ENCODE peak calls at places on chromosomes 5 and 9, in seven cellular contexts. One of them, this sample, is unnamed.
A peak's percentile ranks its signal among the peaks of the same experiment; 100 is the strongest.

GRCh38 chr5:44385236-44385940 is 3.8 kb downstream of the FGF10 start:
- DNase-seq in K562: no peak
- DNase-seq in H1: no peak
- DNase-seq in GM12892: no peak
- DNase-seq in SK-N-SH: no peak
- DNase-seq in HepG2: no peak
- DNase-seq in GM12878: no peak
- DNase-seq in this sample: no peak

GRCh38 chr9:31582561-31582960 is 801.9 kb upstream of the ACO1 start:
- DNase-seq in K562: no peak
- DNase-seq in H1: no peak
- DNase-seq in GM12892: no peak
- DNase-seq in SK-N-SH: no peak
- DNase-seq in HepG2: no peak
- DNase-seq in GM12878: no peak
- DNase-seq in this sample: no peak

GRCh38 chr5:1464096-1464446 is 18.8 kb upstream of the SLC6A3 start:
- DNase-seq in K562: no peak
- DNase-seq in H1: no peak
- DNase-seq in GM12892: no peak
- DNase-seq in SK-N-SH: peak; percentile 36
- DNase-seq in HepG2: no peak
- DNase-seq in GM12878: no peak
- DNase-seq in this sample: no peak

GRCh38 chr5:141869514-141869913 is 8.7 kb downstream of the PCDH1 start:
- DNase-seq in K562: no peak
- DNase-seq in H1: no peak
- DNase-seq in GM12892: no peak
- DNase-seq in SK-N-SH: no peak
- DNase-seq in HepG2: no peak
- DNase-seq in GM12878: no peak
- DNase-seq in this sample: no peak

GRCh38 chr5:31939151-31939550 is 235.0 kb downstream of the GOLPH3 start:
- DNase-seq in K562: no peak
- DNase-seq in H1: no peak
- DNase-seq in GM12892: no peak
- DNase-seq in SK-N-SH: no peak
- DNase-seq in HepG2: no peak
- DNase-seq in GM12878: no peak
- DNase-seq in this sample: no peak

GRCh38 chr9:82109626-82110025 is 121.1 kb downstream of the SPATA31D1 start:
- DNase-seq in K562: no peak
- DNase-seq in H1: no peak
- DNase-seq in GM12892: no peak
- DNase-seq in SK-N-SH: no peak
- DNase-seq in HepG2: no peak
- DNase-seq in GM12878: no peak
- DNase-seq in this sample: no peak

GRCh38 chr5:142561486-142562097 is 124.3 kb downstream of the FGF1 start:
- DNase-seq in K562: no peak
- DNase-seq in H1: no peak
- DNase-seq in GM12892: no peak
- DNase-seq in SK-N-SH: no peak
- DNase-seq in HepG2: no peak
- DNase-seq in GM12878: no peak
- DNase-seq in this sample: no peak

GRCh38 chr5:6633469-6634326 is 458 bp downstream of the SRD5A1 start:
- DNase-seq in K562: no peak
- DNase-seq in H1: no peak
- DNase-seq in GM12892: no peak
- DNase-seq in SK-N-SH: peak; percentile 70
- DNase-seq in HepG2: no peak
- DNase-seq in GM12878: no peak
- DNase-seq in this sample: no peak

GRCh38 chr9:136773386-136774044 is 9.2 kb upstream of the LCN15 start:
- DNase-seq in K562: peak; percentile 75
- DNase-seq in H1: no peak
- DNase-seq in GM12892: no peak
- DNase-seq in SK-N-SH: peak; percentile 76
- DNase-seq in HepG2: peak; percentile 41
- DNase-seq in GM12878: no peak
- DNase-seq in this sample: no peak

GRCh38 chr5:7904170-7904569 is 35.2 kb downstream of the MTRR start:
- DNase-seq in K562: no peak
- DNase-seq in H1: no peak
- DNase-seq in GM12892: no peak
- DNase-seq in SK-N-SH: no peak
- DNase-seq in HepG2: peak; percentile 5
- DNase-seq in GM12878: no peak
- DNase-seq in this sample: no peak

DNA sequence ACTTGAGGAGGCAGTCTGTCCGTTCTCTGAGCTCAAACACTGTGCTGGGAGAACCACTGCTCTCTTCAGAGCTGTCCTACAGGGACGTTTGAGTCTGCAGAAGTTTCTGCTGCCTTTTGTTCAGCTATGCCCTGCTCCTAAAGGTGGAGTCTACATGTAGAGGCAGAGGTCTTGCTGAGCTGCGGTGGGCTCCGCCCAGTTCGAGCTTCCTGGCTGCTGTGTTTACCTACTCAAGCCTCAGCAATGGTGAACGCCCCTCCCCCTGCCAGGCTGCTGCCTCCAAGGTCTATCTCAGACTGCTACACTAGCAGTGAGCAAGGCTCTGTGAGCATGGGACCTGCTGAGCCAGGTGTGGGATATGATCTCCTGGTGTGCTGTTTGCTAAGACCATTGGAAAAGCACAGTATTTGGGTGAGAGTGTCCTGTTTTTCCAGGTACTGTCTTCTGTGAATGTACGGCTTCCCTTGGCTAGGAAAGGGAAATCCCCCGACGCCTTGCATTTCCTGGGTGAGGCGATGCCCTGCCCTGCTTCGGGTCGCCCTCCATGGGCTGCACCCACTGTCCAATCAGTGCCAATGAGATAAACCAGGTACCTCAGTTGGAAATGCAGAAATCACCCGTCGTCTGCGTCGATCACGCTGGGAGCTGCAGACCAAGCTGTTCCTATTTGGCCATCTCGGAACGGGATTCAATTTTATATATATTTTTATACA is 58.5 kb downstream of the CNTRL start:
- DNase-seq in K562: peak; percentile 34
- DNase-seq in H1: no peak
- DNase-seq in GM12892: no peak
- DNase-seq in SK-N-SH: no peak
- DNase-seq in HepG2: peak; percentile 77
- DNase-seq in GM12878: no peak
- DNase-seq in this sample: no peak
- TF ChIP-seq TAF1 in K562: no peak
- TF ChIP-seq TAF1 in H1: no peak
- TF ChIP-seq TAF1 in GM12892: no peak
- TF ChIP-seq TAF1 in SK-N-SH: no peak
- TF ChIP-seq TAF1 in HepG2: peak; percentile 23
- TF ChIP-seq TAF1 in GM12878: no peak
- TF ChIP-seq TAF1 in this sample: no peak

DNA sequence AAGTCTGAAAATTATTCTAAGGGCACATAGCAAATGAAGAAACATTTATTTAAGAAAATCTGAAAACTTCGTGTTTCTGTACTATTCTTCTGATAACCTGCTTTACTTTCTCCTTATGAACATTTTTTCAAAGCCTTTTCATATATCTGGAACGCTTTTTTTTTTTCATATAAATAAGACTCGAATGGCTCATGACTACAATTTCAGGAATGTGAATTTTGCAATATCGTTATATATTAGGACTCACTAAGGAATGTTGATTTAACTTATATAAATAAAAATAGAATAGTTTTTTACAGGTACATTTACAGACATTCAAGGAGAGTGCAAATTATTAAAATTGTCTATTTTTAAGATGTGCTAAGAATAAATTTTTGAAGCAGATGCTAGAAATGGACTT is 42.9 kb downstream of the GPBP1 start:
- DNase-seq in K562: no peak
- DNase-seq in H1: no peak
- DNase-seq in GM12892: no peak
- DNase-seq in SK-N-SH: no peak
- DNase-seq in HepG2: no peak
- DNase-seq in GM12878: no peak
- DNase-seq in this sample: no peak
- TF ChIP-seq TAF1 in K562: no peak
- TF ChIP-seq TAF1 in H1: no peak
- TF ChIP-seq TAF1 in GM12892: no peak
- TF ChIP-seq TAF1 in SK-N-SH: no peak
- TF ChIP-seq TAF1 in HepG2: no peak
- TF ChIP-seq TAF1 in GM12878: no peak
- TF ChIP-seq TAF1 in this sample: no peak

GRCh38 chr5:252546-252945 is 18.9 kb upstream of the PDCD6 start:
- DNase-seq in K562: no peak
- DNase-seq in H1: no peak
- DNase-seq in GM12892: no peak
- DNase-seq in SK-N-SH: no peak
- DNase-seq in HepG2: no peak
- DNase-seq in GM12878: no peak
- DNase-seq in this sample: no peak
- TF ChIP-seq TAF1 in K562: no peak
- TF ChIP-seq TAF1 in H1: no peak
- TF ChIP-seq TAF1 in GM12892: no peak
- TF ChIP-seq TAF1 in SK-N-SH: no peak
- TF ChIP-seq TAF1 in HepG2: no peak
- TF ChIP-seq TAF1 in GM12878: no peak
- TF ChIP-seq TAF1 in this sample: no peak

DNA sequence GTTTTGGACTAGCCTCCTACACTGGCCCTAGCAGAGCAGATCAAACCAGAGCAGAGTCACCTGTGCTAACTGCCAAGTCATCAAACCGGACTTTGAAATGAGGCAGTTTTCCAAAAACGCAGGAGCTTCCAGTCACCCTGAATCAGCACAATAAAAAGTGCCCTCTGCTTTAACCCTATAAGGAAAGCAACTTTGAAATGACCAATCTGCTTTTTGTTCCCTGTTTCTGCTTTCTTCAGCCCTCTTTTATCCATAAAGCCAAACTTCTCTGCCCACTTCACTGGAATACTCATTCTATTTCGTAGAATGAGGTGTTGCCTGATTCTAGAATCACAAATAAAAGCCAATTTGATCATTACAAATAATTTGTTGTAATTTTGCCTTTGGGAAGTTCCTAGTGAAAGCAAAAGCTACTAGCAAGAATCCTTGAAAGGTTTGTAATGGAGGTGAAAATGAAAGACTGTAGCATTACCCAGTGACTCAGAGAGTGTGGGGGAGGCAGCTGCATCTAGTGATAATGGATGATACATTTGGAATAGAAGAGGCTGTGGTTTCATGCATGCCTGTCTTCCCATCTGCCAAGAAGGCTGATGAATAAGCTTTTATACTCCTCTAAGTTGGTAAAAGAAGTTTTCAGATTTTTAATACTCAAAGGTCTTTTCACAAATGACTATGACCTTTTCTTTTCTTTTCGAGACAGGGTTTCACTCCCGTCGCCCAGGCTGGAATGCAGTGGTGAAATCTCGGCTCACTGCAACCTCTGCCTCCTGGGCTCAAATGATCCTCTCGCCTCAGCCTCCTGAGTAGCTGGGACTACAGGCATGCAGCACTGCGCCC is 14.9 kb downstream of the SPAAR start:
- DNase-seq in K562: peak; percentile 74
- DNase-seq in H1: no peak
- DNase-seq in GM12892: no peak
- DNase-seq in SK-N-SH: no peak
- DNase-seq in HepG2: no peak
- DNase-seq in GM12878: no peak
- DNase-seq in this sample: no peak
- TF ChIP-seq TAF1 in K562: no peak
- TF ChIP-seq TAF1 in H1: no peak
- TF ChIP-seq TAF1 in GM12892: no peak
- TF ChIP-seq TAF1 in SK-N-SH: peak; percentile 47
- TF ChIP-seq TAF1 in HepG2: no peak
- TF ChIP-seq TAF1 in GM12878: no peak
- TF ChIP-seq TAF1 in this sample: no peak

DNA sequence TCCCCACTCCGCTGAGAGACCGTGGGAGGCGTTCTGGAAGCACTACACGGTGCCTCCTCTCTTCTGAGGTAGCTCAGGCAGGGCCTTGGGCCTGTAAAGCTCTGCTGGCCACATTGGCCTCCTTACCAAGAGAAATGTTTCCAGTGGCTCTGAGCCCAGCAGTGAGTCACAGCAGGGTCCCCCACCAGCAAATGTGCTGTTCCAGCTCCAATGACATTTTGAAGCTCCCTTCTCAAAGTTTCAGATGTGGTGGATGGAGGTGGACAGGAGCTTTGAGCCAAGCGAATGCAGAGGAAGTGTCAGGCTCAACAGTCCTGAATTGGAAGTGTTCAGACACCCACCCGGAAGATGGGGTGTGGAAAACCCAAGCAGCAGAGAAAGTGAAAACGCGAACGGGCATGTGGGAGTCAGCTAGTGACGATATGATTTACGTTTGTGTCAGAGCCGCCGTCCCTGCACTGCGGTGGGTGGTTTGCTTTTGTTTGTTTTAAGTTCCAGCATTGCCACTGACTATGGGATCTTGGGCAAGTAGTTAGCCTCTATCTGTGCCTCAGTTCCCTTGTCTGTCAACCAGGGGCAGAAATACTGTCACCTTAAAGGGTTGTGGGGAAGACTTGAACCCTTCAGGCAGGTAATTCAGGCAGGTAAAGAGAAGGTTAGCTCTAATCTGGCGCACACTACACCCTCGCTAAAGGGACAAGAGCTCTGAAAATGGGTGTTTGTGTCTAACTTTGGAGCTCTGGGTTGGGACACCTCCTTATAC is 38.2 kb downstream of the C5orf15 start:
- DNase-seq in K562: peak; percentile 60
- DNase-seq in H1: no peak
- DNase-seq in GM12892: no peak
- DNase-seq in SK-N-SH: no peak
- DNase-seq in HepG2: no peak
- DNase-seq in GM12878: no peak
- DNase-seq in this sample: no peak
- TF ChIP-seq TAF1 in K562: no peak
- TF ChIP-seq TAF1 in H1: no peak
- TF ChIP-seq TAF1 in GM12892: no peak
- TF ChIP-seq TAF1 in SK-N-SH: no peak
- TF ChIP-seq TAF1 in HepG2: no peak
- TF ChIP-seq TAF1 in GM12878: no peak
- TF ChIP-seq TAF1 in this sample: no peak

This sample was measured in GM12891.